ENCODE peak calls at places on chromosomes 7 and 10, in four cellular contexts. One of them, this sample, is unnamed.

GRCh38 chr7:47520408-47520807 is 61.5 kb downstream of the TNS3 start:
- DNase-seq in adipocyte: peak
- DNase-seq in activated CD4-positive, alpha-beta T cell treated with anti-CD3 and anti-CD28 coated beads for 4 hours: no peak
- DNase-seq in fibroblast of the aortic adventitia: peak
- DNase-seq in this sample: peak

GRCh38 chr7:77456711-77457110 is 40.6 kb upstream of the GSAP start:
- DNase-seq in adipocyte: no peak
- DNase-seq in activated CD4-positive, alpha-beta T cell treated with anti-CD3 and anti-CD28 coated beads for 4 hours: no peak
- DNase-seq in fibroblast of the aortic adventitia: peak
- DNase-seq in this sample: no peak

GRCh38 chr7:18566829-18567228 is 71.3 kb downstream of the HDAC9 start:
- DNase-seq in activated CD4-positive, alpha-beta T cell treated with anti-CD3 and anti-CD28 coated beads for 4 hours: no peak
- DNase-seq in adipocyte: no peak
- DNase-seq in fibroblast of the aortic adventitia: no peak
- DNase-seq in this sample: no peak

GRCh38 chr10:123349203-123349602 is 195.0 kb downstream of the BUB3 start:
- DNase-seq in fibroblast of the aortic adventitia: no peak
- DNase-seq in adipocyte: no peak
- DNase-seq in activated CD4-positive, alpha-beta T cell treated with anti-CD3 and anti-CD28 coated beads for 4 hours: no peak
- DNase-seq in this sample: no peak

GRCh38 chr10:35640951-35641429 is 1.1 kb downstream of the FZD8 start:
- DNase-seq in fibroblast of the aortic adventitia: peak
- DNase-seq in adipocyte: peak
- DNase-seq in activated CD4-positive, alpha-beta T cell treated with anti-CD3 and anti-CD28 coated beads for 4 hours: no peak
- DNase-seq in this sample: peak

GRCh38 chr10:126684171-126684745 is 13.8 kb upstream of the C10orf90 start:
- DNase-seq in adipocyte: no peak
- DNase-seq in activated CD4-positive, alpha-beta T cell treated with anti-CD3 and anti-CD28 coated beads for 4 hours: no peak
- DNase-seq in fibroblast of the aortic adventitia: no peak
- DNase-seq in this sample: peak

GRCh38 chr10:102546606-102547310 is 43.0 kb downstream of the SUFU start:
- DNase-seq in adipocyte: peak
- DNase-seq in fibroblast of the aortic adventitia: peak
- DNase-seq in activated CD4-positive, alpha-beta T cell treated with anti-CD3 and anti-CD28 coated beads for 4 hours: no peak
- DNase-seq in this sample: peak

GRCh38 chr7:32256376-32256775 is 186.2 kb upstream of the PDE1C start:
- DNase-seq in adipocyte: no peak
- DNase-seq in fibroblast of the aortic adventitia: no peak
- DNase-seq in activated CD4-positive, alpha-beta T cell treated with anti-CD3 and anti-CD28 coated beads for 4 hours: no peak
- DNase-seq in this sample: no peak

GRCh38 chr7:55113760-55114541 is 95.1 kb downstream of the EGFR start:
- DNase-seq in adipocyte: no peak
- DNase-seq in fibroblast of the aortic adventitia: no peak
- DNase-seq in activated CD4-positive, alpha-beta T cell treated with anti-CD3 and anti-CD28 coated beads for 4 hours: no peak
- DNase-seq in this sample: no peak

GRCh38 chr7:84914598-84914997 is 272.3 kb downstream of the SEMA3D start:
- DNase-seq in adipocyte: no peak
- DNase-seq in activated CD4-positive, alpha-beta T cell treated with anti-CD3 and anti-CD28 coated beads for 4 hours: no peak
- DNase-seq in fibroblast of the aortic adventitia: no peak
- DNase-seq in this sample: no peak

GRCh38 chr10:101001225-101002035 is 1.8 kb downstream of the LZTS2 start:
- DNase-seq in fibroblast of the aortic adventitia: peak
- DNase-seq in adipocyte: peak
- DNase-seq in activated CD4-positive, alpha-beta T cell treated with anti-CD3 and anti-CD28 coated beads for 4 hours: no peak
- DNase-seq in this sample: peak

GRCh38 chr7:27091936-27092752 is 3.7 kb downstream of the HOXA1 start:
- DNase-seq in activated CD4-positive, alpha-beta T cell treated with anti-CD3 and anti-CD28 coated beads for 4 hours: no peak
- DNase-seq in fibroblast of the aortic adventitia: no peak
- DNase-seq in adipocyte: no peak
- DNase-seq in this sample: no peak

GRCh38 chr7:17680943-17681351 is 259.3 kb downstream of the SNX13 start:
- DNase-seq in fibroblast of the aortic adventitia: peak
- DNase-seq in activated CD4-positive, alpha-beta T cell treated with anti-CD3 and anti-CD28 coated beads for 4 hours: no peak
- DNase-seq in adipocyte: peak
- DNase-seq in this sample: no peak

GRCh38 chr7:42115795-42116194 is 121.2 kb downstream of the GLI3 start:
- DNase-seq in activated CD4-positive, alpha-beta T cell treated with anti-CD3 and anti-CD28 coated beads for 4 hours: no peak
- DNase-seq in fibroblast of the aortic adventitia: no peak
- DNase-seq in adipocyte: no peak
- DNase-seq in this sample: no peak

GRCh38 chr10:71128311-71129010 is 83.9 kb upstream of the UNC5B start:
- DNase-seq in fibroblast of the aortic adventitia: peak
- DNase-seq in adipocyte: no peak
- DNase-seq in activated CD4-positive, alpha-beta T cell treated with anti-CD3 and anti-CD28 coated beads for 4 hours: no peak
- DNase-seq in this sample: no peak

GRCh38 chr7:142771353-142771723 is 568 bp downstream of the PRSS2 start:
- DNase-seq in activated CD4-positive, alpha-beta T cell treated with anti-CD3 and anti-CD28 coated beads for 4 hours: no peak
- DNase-seq in adipocyte: no peak
- DNase-seq in fibroblast of the aortic adventitia: no peak
- DNase-seq in this sample: no peak

GRCh38 chr10:79065853-79066252 is 2.9 kb upstream of the ZMIZ1 start:
- DNase-seq in adipocyte: no peak
- DNase-seq in activated CD4-positive, alpha-beta T cell treated with anti-CD3 and anti-CD28 coated beads for 4 hours: no peak
- DNase-seq in fibroblast of the aortic adventitia: no peak
- DNase-seq in this sample: no peak

GRCh38 chr10:1316806-1317131 is 260.6 kb downstream of the WDR37 start:
- DNase-seq in activated CD4-positive, alpha-beta T cell treated with anti-CD3 and anti-CD28 coated beads for 4 hours: no peak
- DNase-seq in fibroblast of the aortic adventitia: no peak
- DNase-seq in adipocyte: peak
- DNase-seq in this sample: no peak

GRCh38 chr10:131570716-131571307 is 259.3 kb upstream of the TCERG1L start:
- DNase-seq in fibroblast of the aortic adventitia: no peak
- DNase-seq in activated CD4-positive, alpha-beta T cell treated with anti-CD3 and anti-CD28 coated beads for 4 hours: no peak
- DNase-seq in adipocyte: no peak
- DNase-seq in this sample: no peak

GRCh38 chr7:46244752-46245151 is 323.7 kb upstream of the IGFBP3 start:
- DNase-seq in fibroblast of the aortic adventitia: peak
- DNase-seq in activated CD4-positive, alpha-beta T cell treated with anti-CD3 and anti-CD28 coated beads for 4 hours: no peak
- DNase-seq in adipocyte: no peak
- DNase-seq in this sample: no peak

GRCh38 chr10:116733566-116733965 is 8.8 kb downstream of the HSPA12A start:
- DNase-seq in adipocyte: no peak
- DNase-seq in fibroblast of the aortic adventitia: peak
- DNase-seq in activated CD4-positive, alpha-beta T cell treated with anti-CD3 and anti-CD28 coated beads for 4 hours: no peak
- DNase-seq in this sample: peak

GRCh38 chr7:91836065-91836368 is 44.5 kb downstream of the MTERF1 start:
- DNase-seq in fibroblast of the aortic adventitia: peak
- DNase-seq in adipocyte: no peak
- DNase-seq in activated CD4-positive, alpha-beta T cell treated with anti-CD3 and anti-CD28 coated beads for 4 hours: no peak
- DNase-seq in this sample: peak

GRCh38 chr7:1160665-1161010 is 642 bp upstream of the ZFAND2A start:
- DNase-seq in adipocyte: peak
- DNase-seq in activated CD4-positive, alpha-beta T cell treated with anti-CD3 and anti-CD28 coated beads for 4 hours: no peak
- DNase-seq in fibroblast of the aortic adventitia: peak
- DNase-seq in this sample: no peak

GRCh38 chr10:71860243-71861029 is 9.4 kb upstream of the PSAP start:
- DNase-seq in fibroblast of the aortic adventitia: peak
- DNase-seq in activated CD4-positive, alpha-beta T cell treated with anti-CD3 and anti-CD28 coated beads for 4 hours: no peak
- DNase-seq in adipocyte: peak
- DNase-seq in this sample: peak

GRCh38 chr10:132987671-132988571 is 45.6 kb upstream of the CFAP46 start:
- DNase-seq in activated CD4-positive, alpha-beta T cell treated with anti-CD3 and anti-CD28 coated beads for 4 hours: no peak
- DNase-seq in fibroblast of the aortic adventitia: peak
- DNase-seq in adipocyte: peak
- DNase-seq in this sample: peak

GRCh38 chr7:130943336-130943901 is 209.4 kb upstream of the KLF14 start:
- DNase-seq in fibroblast of the aortic adventitia: peak
- DNase-seq in activated CD4-positive, alpha-beta T cell treated with anti-CD3 and anti-CD28 coated beads for 4 hours: no peak
- DNase-seq in adipocyte: peak
- DNase-seq in this sample: peak

GRCh38 chr7:150435390-150436073 is 14.9 kb upstream of the GIMAP8 start:
- DNase-seq in activated CD4-positive, alpha-beta T cell treated with anti-CD3 and anti-CD28 coated beads for 4 hours: no peak
- DNase-seq in adipocyte: no peak
- DNase-seq in fibroblast of the aortic adventitia: no peak
- DNase-seq in this sample: no peak

GRCh38 chr10:78805176-78805575 is 263.6 kb upstream of the ZMIZ1 start:
- DNase-seq in fibroblast of the aortic adventitia: peak
- DNase-seq in activated CD4-positive, alpha-beta T cell treated with anti-CD3 and anti-CD28 coated beads for 4 hours: no peak
- DNase-seq in adipocyte: peak
- DNase-seq in this sample: peak

GRCh38 chr7:92834661-92835139 is 1.7 kb downstream of the CDK6 start:
- DNase-seq in adipocyte: peak
- DNase-seq in fibroblast of the aortic adventitia: no peak
- DNase-seq in activated CD4-positive, alpha-beta T cell treated with anti-CD3 and anti-CD28 coated beads for 4 hours: no peak
- DNase-seq in this sample: no peak

GRCh38 chr7:10315881-10316280 is 657.8 kb upstream of the PHF14 start:
- DNase-seq in activated CD4-positive, alpha-beta T cell treated with anti-CD3 and anti-CD28 coated beads for 4 hours: no peak
- DNase-seq in adipocyte: no peak
- DNase-seq in fibroblast of the aortic adventitia: no peak
- DNase-seq in this sample: no peak

GRCh38 chr10:5440206-5440605 is 27.8 kb downstream of the NET1 start:
- DNase-seq in activated CD4-positive, alpha-beta T cell treated with anti-CD3 and anti-CD28 coated beads for 4 hours: no peak
- DNase-seq in fibroblast of the aortic adventitia: no peak
- DNase-seq in adipocyte: no peak
- DNase-seq in this sample: no peak

GRCh38 chr7:156897673-156898072 is 4.7 kb upstream of the LMBR1 start:
- DNase-seq in fibroblast of the aortic adventitia: peak
- DNase-seq in activated CD4-positive, alpha-beta T cell treated with anti-CD3 and anti-CD28 coated beads for 4 hours: no peak
- DNase-seq in adipocyte: no peak
- DNase-seq in this sample: peak

GRCh38 chr7:74185016-74185415 is 10.9 kb downstream of the EIF4H start:
- DNase-seq in fibroblast of the aortic adventitia: no peak
- DNase-seq in adipocyte: no peak
- DNase-seq in activated CD4-positive, alpha-beta T cell treated with anti-CD3 and anti-CD28 coated beads for 4 hours: no peak
- DNase-seq in this sample: no peak

GRCh38 chr10:103102195-103102594 is 90.9 kb downstream of the NT5C2 start:
- DNase-seq in adipocyte: no peak
- DNase-seq in activated CD4-positive, alpha-beta T cell treated with anti-CD3 and anti-CD28 coated beads for 4 hours: no peak
- DNase-seq in fibroblast of the aortic adventitia: no peak
- DNase-seq in this sample: no peak

GRCh38 chr7:128946936-128947830 is 9.5 kb downstream of the IRF5 start:
- DNase-seq in adipocyte: no peak
- DNase-seq in fibroblast of the aortic adventitia: no peak
- DNase-seq in activated CD4-positive, alpha-beta T cell treated with anti-CD3 and anti-CD28 coated beads for 4 hours: no peak
- DNase-seq in this sample: no peak